ENCODE peak calls at places on chromosomes 2 and 18, in six cellular contexts. One of them, this sample, is unnamed.

GRCh38 chr2:112916625-112917024 is 5.7 kb downstream of the IL37 start:
- DNase-seq in epithelial cell of esophagus: no peak
- DNase-seq in prostate gland: no peak
- DNase-seq in left ventricle myocardium inferior: no peak
- DNase-seq in RWPE1: no peak
- DNase-seq in astrocyte of the spinal cord: no peak
- DNase-seq in this sample: no peak

GRCh38 chr18:57581301-57581934 is 5.1 kb downstream of the FECH start:
- DNase-seq in left ventricle myocardium inferior: no peak
- DNase-seq in prostate gland: no peak
- DNase-seq in epithelial cell of esophagus: no peak
- DNase-seq in RWPE1: no peak
- DNase-seq in astrocyte of the spinal cord: no peak
- DNase-seq in this sample: no peak

GRCh38 chr2:16774980-16775963 is 109.6 kb upstream of the CYRIA start:
- DNase-seq in prostate gland: no peak
- DNase-seq in RWPE1: peak; percentile 26
- DNase-seq in astrocyte of the spinal cord: peak; percentile 31
- DNase-seq in epithelial cell of esophagus: peak; percentile 70
- DNase-seq in left ventricle myocardium inferior: no peak
- DNase-seq in this sample: no peak

GRCh38 chr2:47255794-47256193 is 100.7 kb upstream of the STPG4 start:
- DNase-seq in RWPE1: no peak
- DNase-seq in prostate gland: no peak
- DNase-seq in epithelial cell of esophagus: no peak
- DNase-seq in astrocyte of the spinal cord: no peak
- DNase-seq in left ventricle myocardium inferior: no peak
- DNase-seq in this sample: no peak

GRCh38 chr2:189798312-189799029 is 14.2 kb downstream of the PMS1 start:
- DNase-seq in prostate gland: no peak
- DNase-seq in astrocyte of the spinal cord: peak; percentile 72
- DNase-seq in RWPE1: peak; percentile 39
- DNase-seq in left ventricle myocardium inferior: no peak
- DNase-seq in epithelial cell of esophagus: peak; percentile 39
- DNase-seq in this sample: no peak

GRCh38 chr2:157363612-157364101 is 38.0 kb upstream of the ERMN start:
- DNase-seq in prostate gland: no peak
- DNase-seq in left ventricle myocardium inferior: no peak
- DNase-seq in epithelial cell of esophagus: peak; percentile 4
- DNase-seq in RWPE1: no peak
- DNase-seq in astrocyte of the spinal cord: no peak
- DNase-seq in this sample: no peak

GRCh38 chr2:96856776-96857673 is 791 bp downstream of the ANKRD39 start:
- DNase-seq in RWPE1: no peak
- DNase-seq in prostate gland: no peak
- DNase-seq in epithelial cell of esophagus: no peak
- DNase-seq in left ventricle myocardium inferior: no peak
- DNase-seq in astrocyte of the spinal cord: no peak
- DNase-seq in this sample: no peak

GRCh38 chr2:10331702-10332401 is 29.1 kb downstream of the HPCAL1 start:
- DNase-seq in prostate gland: no peak
- DNase-seq in astrocyte of the spinal cord: no peak
- DNase-seq in left ventricle myocardium inferior: no peak
- DNase-seq in epithelial cell of esophagus: no peak
- DNase-seq in RWPE1: no peak
- DNase-seq in this sample: no peak

GRCh38 chr2:30688956-30689401 is 118.3 kb downstream of the CAPN13 start:
- DNase-seq in RWPE1: no peak
- DNase-seq in left ventricle myocardium inferior: peak; percentile 66
- DNase-seq in astrocyte of the spinal cord: no peak
- DNase-seq in epithelial cell of esophagus: no peak
- DNase-seq in prostate gland: no peak
- DNase-seq in this sample: no peak

GRCh38 chr2:62999905-63000304 is 50.7 kb upstream of the OTX1 start:
- DNase-seq in prostate gland: no peak
- DNase-seq in astrocyte of the spinal cord: peak; percentile 26
- DNase-seq in left ventricle myocardium inferior: peak; percentile 36
- DNase-seq in epithelial cell of esophagus: peak; percentile 87
- DNase-seq in RWPE1: peak; percentile 81
- DNase-seq in this sample: peak; percentile 7

GRCh38 chr2:46813046-46813445 is 102.6 kb downstream of the MCFD2 start:
- DNase-seq in astrocyte of the spinal cord: no peak
- DNase-seq in RWPE1: no peak
- DNase-seq in epithelial cell of esophagus: no peak
- DNase-seq in prostate gland: no peak
- DNase-seq in left ventricle myocardium inferior: peak; percentile 76
- DNase-seq in this sample: no peak

GRCh38 chr2:15323227-15323626 is 237.9 kb downstream of the NBAS start:
- DNase-seq in RWPE1: no peak
- DNase-seq in astrocyte of the spinal cord: no peak
- DNase-seq in prostate gland: no peak
- DNase-seq in left ventricle myocardium inferior: no peak
- DNase-seq in epithelial cell of esophagus: no peak
- DNase-seq in this sample: no peak

GRCh38 chr2:190649035-190649797 is at the start of gene NAB1:
- DNase-seq in astrocyte of the spinal cord: peak; percentile 43
- DNase-seq in prostate gland: peak; percentile 25
- DNase-seq in RWPE1: peak; percentile 49
- DNase-seq in epithelial cell of esophagus: peak; percentile 53
- DNase-seq in left ventricle myocardium inferior: peak; percentile 60
- DNase-seq in this sample: peak; percentile 43

GRCh38 chr2:23373666-23374065 is 11.3 kb upstream of the KLHL29 start:
- DNase-seq in astrocyte of the spinal cord: no peak
- DNase-seq in left ventricle myocardium inferior: no peak
- DNase-seq in epithelial cell of esophagus: no peak
- DNase-seq in RWPE1: no peak
- DNase-seq in prostate gland: no peak
- DNase-seq in this sample: no peak

GRCh38 chr2:60441791-60442190 is 111.7 kb downstream of the BCL11A start:
- DNase-seq in RWPE1: no peak
- DNase-seq in prostate gland: no peak
- DNase-seq in epithelial cell of esophagus: peak; percentile 90
- DNase-seq in astrocyte of the spinal cord: no peak
- DNase-seq in left ventricle myocardium inferior: no peak
- DNase-seq in this sample: no peak

GRCh38 chr2:38554973-38555595 is 47.6 kb downstream of the HNRNPLL start:
- DNase-seq in RWPE1: no peak
- DNase-seq in prostate gland: no peak
- DNase-seq in left ventricle myocardium inferior: no peak
- DNase-seq in epithelial cell of esophagus: peak; percentile 16
- DNase-seq in astrocyte of the spinal cord: peak; percentile 20
- DNase-seq in this sample: no peak

DNA sequence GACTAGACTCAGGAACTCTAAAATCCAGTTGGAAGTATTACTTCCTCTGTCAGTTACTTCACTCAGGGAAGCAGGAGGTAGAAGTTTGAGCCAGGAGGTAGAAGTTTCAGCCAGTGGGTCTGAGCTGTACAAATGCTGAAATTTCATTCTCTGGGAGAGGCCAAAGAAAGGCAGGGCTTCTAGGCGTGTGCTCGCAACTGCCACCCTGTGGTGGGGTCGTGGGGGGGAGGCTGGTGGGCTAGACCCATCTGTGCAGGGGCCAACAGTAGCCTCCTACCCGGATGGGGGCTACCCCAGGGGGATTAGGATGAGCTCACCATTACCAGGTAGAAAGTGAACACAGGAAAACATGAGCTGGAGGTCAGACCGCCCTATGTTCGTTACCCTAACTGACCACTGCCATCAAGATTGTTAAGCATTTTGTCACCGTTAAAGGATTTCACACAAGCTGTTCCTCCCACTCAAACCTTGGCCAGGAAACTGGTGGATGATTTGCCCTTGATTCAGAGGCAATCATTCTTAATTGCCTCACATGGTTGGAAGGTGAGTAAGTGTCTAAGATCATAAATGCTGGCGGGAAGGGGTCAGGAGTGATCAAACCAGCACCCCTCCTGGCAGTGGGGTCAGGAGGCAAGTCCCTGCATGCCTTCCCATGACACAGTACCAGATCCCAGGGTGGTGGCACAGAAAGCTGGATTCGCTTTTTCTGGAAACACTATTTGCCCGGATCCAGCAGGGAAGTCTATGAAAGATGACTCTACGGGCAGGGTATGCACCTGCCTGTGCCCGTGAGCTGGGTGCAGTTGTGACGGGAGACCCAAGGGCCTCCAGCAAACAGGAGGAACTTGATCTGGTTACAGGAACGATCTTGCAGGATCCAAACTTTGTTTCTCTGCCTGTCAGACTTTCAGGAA is 5.2 kb upstream of the FHL2 start:
- DNase-seq in astrocyte of the spinal cord: peak; percentile 94
- DNase-seq in prostate gland: peak; percentile 58
- DNase-seq in epithelial cell of esophagus: peak; percentile 98
- DNase-seq in RWPE1: peak; percentile 98
- DNase-seq in left ventricle myocardium inferior: no peak
- DNase-seq in this sample: peak; percentile 66
- TF ChIP-seq CTCF in astrocyte of the spinal cord: peak; percentile 53
- TF ChIP-seq CTCF in prostate gland: no peak
- TF ChIP-seq CTCF in epithelial cell of esophagus: peak; percentile 26
- TF ChIP-seq CTCF in RWPE1: no peak
- TF ChIP-seq CTCF in left ventricle myocardium inferior: peak; percentile 16
- TF ChIP-seq CTCF in this sample: peak; percentile 66

DNA sequence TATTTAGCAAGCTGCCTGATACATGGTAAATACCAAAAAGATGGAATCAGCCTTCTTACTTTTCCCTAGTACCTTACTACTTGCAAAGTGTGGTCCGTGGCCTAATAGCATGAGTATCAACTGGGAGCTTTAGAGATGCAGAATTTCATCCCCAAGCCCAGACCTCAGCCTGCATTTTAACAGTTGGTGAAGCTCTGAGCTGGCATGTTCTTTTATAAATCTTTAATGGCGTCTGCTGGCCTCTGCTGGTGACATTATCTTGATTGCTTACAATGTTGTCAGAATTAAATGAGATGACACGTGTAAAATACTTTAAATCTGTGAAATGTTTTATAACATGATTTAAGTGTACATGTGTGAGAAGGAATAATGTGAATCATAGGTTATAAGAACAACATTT is 115.1 kb upstream of the NOSTRIN start:
- DNase-seq in left ventricle myocardium inferior: no peak
- DNase-seq in RWPE1: no peak
- DNase-seq in astrocyte of the spinal cord: peak; percentile 37
- DNase-seq in prostate gland: no peak
- DNase-seq in epithelial cell of esophagus: peak; percentile 21
- DNase-seq in this sample: peak; percentile 13
- TF ChIP-seq CTCF in left ventricle myocardium inferior: peak; percentile 48
- TF ChIP-seq CTCF in RWPE1: peak; percentile 18
- TF ChIP-seq CTCF in astrocyte of the spinal cord: no peak
- TF ChIP-seq CTCF in prostate gland: peak; percentile 44
- TF ChIP-seq CTCF in epithelial cell of esophagus: peak; percentile 32
- TF ChIP-seq CTCF in this sample: no peak

GRCh38 chr2:240256704-240257637 is 116.5 kb upstream of the OTOS start:
- DNase-seq in RWPE1: no peak
- DNase-seq in prostate gland: no peak
- DNase-seq in astrocyte of the spinal cord: no peak
- DNase-seq in left ventricle myocardium inferior: no peak
- DNase-seq in epithelial cell of esophagus: no peak
- DNase-seq in this sample: no peak
- TF ChIP-seq CTCF in RWPE1: no peak
- TF ChIP-seq CTCF in prostate gland: no peak
- TF ChIP-seq CTCF in astrocyte of the spinal cord: no peak
- TF ChIP-seq CTCF in left ventricle myocardium inferior: no peak
- TF ChIP-seq CTCF in epithelial cell of esophagus: peak; percentile 17
- TF ChIP-seq CTCF in this sample: no peak

DNA sequence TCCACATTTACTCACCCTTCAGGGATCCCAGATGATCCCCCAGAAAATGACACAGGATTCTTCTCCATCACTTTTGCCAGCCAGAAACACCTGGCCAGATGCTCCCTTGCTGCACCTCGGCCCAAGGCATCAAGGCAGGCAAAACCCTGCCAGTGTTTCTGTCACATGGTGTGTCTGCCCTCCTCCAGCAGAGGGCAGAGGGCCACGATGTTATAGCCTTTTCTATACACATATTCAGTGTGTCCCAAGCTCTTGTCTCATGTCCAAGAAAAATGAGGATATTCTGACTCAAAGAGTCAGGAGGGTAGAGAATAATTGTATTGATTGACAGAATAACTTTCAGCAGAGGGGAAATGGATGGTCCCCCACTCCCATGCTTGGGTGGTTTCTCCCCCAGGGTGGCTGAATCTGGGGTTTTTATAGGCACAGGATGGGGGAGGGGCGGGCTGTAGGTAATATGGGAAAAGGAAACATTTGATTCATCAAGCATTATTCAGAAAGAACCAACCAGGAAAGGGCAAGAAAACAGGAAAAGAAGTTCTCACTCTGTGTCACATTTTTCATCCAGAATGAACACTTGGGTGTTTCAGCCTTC is 933.9 kb downstream of the TRIB2 start:
- DNase-seq in RWPE1: no peak
- DNase-seq in astrocyte of the spinal cord: no peak
- DNase-seq in epithelial cell of esophagus: no peak
- DNase-seq in left ventricle myocardium inferior: no peak
- DNase-seq in prostate gland: no peak
- DNase-seq in this sample: no peak
- TF ChIP-seq CTCF in RWPE1: no peak
- TF ChIP-seq CTCF in astrocyte of the spinal cord: no peak
- TF ChIP-seq CTCF in epithelial cell of esophagus: peak; percentile 8
- TF ChIP-seq CTCF in left ventricle myocardium inferior: no peak
- TF ChIP-seq CTCF in prostate gland: no peak
- TF ChIP-seq CTCF in this sample: no peak

GRCh38 chr18:61326407-61326806 is 6.8 kb upstream of the CDH20 start:
- DNase-seq in epithelial cell of esophagus: no peak
- DNase-seq in astrocyte of the spinal cord: no peak
- DNase-seq in RWPE1: no peak
- DNase-seq in prostate gland: no peak
- DNase-seq in left ventricle myocardium inferior: no peak
- DNase-seq in this sample: no peak
- TF ChIP-seq CTCF in epithelial cell of esophagus: no peak
- TF ChIP-seq CTCF in astrocyte of the spinal cord: no peak
- TF ChIP-seq CTCF in RWPE1: no peak
- TF ChIP-seq CTCF in prostate gland: no peak
- TF ChIP-seq CTCF in left ventricle myocardium inferior: no peak
- TF ChIP-seq CTCF in this sample: no peak

DNA sequence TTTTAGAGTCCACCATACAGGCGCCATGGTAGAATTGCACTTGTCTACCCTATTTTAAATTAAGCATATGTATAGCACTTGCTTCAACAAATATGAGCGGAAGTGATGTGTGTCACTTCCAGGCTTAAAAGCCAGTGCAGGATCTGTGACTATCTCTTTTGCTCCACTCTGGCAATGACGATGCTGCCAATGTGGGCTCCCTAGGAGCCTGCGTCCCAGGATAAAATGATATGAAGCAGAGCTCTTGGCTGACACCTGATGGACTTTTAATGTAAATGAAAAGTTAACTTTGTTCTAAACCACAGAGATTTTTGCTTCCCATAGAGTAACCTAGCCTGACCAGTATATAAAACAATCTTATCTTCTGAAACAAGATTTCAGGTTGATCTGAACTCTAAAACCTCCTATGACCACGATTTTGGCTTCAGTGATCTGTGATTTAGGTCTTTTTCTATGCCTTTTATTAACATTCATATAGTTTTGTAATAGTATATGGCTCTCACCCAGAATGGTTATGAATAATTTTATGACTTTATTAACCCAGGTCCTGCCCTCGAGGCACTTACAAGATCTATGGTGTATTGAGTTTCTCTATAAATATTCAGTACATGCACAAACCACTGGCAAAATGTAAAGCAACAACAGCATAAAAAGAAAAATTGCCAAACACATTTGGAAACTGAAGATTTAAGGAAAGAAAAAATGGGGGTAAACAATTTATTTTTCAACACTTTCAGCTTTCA is 422.5 kb upstream of the PIK3C3 start:
- DNase-seq in epithelial cell of esophagus: peak; percentile 20
- DNase-seq in RWPE1: no peak
- DNase-seq in prostate gland: no peak
- DNase-seq in astrocyte of the spinal cord: peak; percentile 1
- DNase-seq in left ventricle myocardium inferior: no peak
- DNase-seq in this sample: no peak
- TF ChIP-seq CTCF in epithelial cell of esophagus: peak; percentile 39
- TF ChIP-seq CTCF in RWPE1: no peak
- TF ChIP-seq CTCF in prostate gland: no peak
- TF ChIP-seq CTCF in astrocyte of the spinal cord: peak; percentile 15
- TF ChIP-seq CTCF in left ventricle myocardium inferior: no peak
- TF ChIP-seq CTCF in this sample: peak; percentile 22

This sample was measured in Calu3.